ENCODE peak calls at places on chromosome 21, in nine cellular contexts. R is iPS-NIHi11; B is endodermal cell; C is NCI-H460; Y is brain microvascular endothelial cell; P is stimulated activated CD8-positive, alpha-beta memory T cell treated with anti-CD3 and anti-CD28 coated beads, Interleukin-4, amount 100 ng/mL, for 1 hour; W is head of caudate nucleus; A is AG20443; V is lower leg skin. Q is an unnamed sample.

GRCh38 chr21:38817371-38818335 is 11.9 kb downstream of the ETS2 start:
- DNase-seq in C (no peak), Y (peak), B (no peak), W (peak), V (no peak), R (no peak), A (peak), P (no peak), Q (no peak)

GRCh38 chr21:16195476-16195875 is 465.7 kb downstream of the USP25 start:
- DNase-seq in W (no peak), A (peak), Y (peak), B (no peak), R (no peak), P (no peak), V (no peak), C (peak), Q (no peak)

GRCh38 chr21:37149411-37149810 is 76.4 kb downstream of the TTC3 start:
- DNase-seq in Y (peak), R (no peak), P (no peak), C (no peak), V (no peak), A (peak), W (no peak), B (no peak), Q (no peak)

GRCh38 chr21:39660191-39660590 is 47.5 kb downstream of the B3GALT5 start:
- DNase-seq in P (no peak), B (peak), C (no peak), R (no peak), A (no peak), V (no peak), Y (peak), W (no peak), Q (no peak)

GRCh38 chr21:21806711-21807597 is 808.7 kb downstream of the NCAM2 start:
- DNase-seq in C (no peak), A (no peak), W (no peak), Y (no peak), P (no peak), B (no peak), V (no peak), R (no peak), Q (no peak)

GRCh38 chr21:42199488-42200463 is 19.2 kb upstream of the ABCG1 start:
- DNase-seq in C (peak), V (no peak), Y (peak), B (peak), P (no peak), W (no peak), R (no peak), A (peak), Q (no peak)

GRCh38 chr21:29258626-29259335 is 39.9 kb upstream of the BACH1 start:
- DNase-seq in C (no peak), V (no peak), Y (peak), P (no peak), W (no peak), A (peak), B (no peak), R (no peak), Q (no peak)

GRCh38 chr21:37593015-37593414 is 226.4 kb downstream of the DYRK1A start:
- DNase-seq in A (no peak), W (no peak), V (no peak), R (peak), P (no peak), C (no peak), Y (no peak), B (peak), Q (no peak)

GRCh38 chr21:45921917-45922316 is 59.7 kb upstream of the COL6A1 start:
- DNase-seq in Y (no peak), P (no peak), R (no peak), V (no peak), B (peak), W (no peak), A (no peak), C (no peak), Q (no peak)

GRCh38 chr21:39556176-39556575 is 56.6 kb upstream of the B3GALT5 start:
- DNase-seq in R (peak), B (no peak), V (no peak), W (no peak), A (no peak), C (no peak), P (no peak), Y (no peak), Q (no peak)

GRCh38 chr21:37582613-37583012 is 216.0 kb downstream of the DYRK1A start:
- DNase-seq in V (no peak), C (peak), P (no peak), B (peak), W (peak), R (peak), A (peak), Y (peak), Q (peak)

Q was measured in D341Med.